ENCODE peak calls at places on chromosomes 16 and 17, in eight cellular contexts. S is DND-41, X is H9, A is fibroblast of lung, Q is mammary epithelial cell, T is GM23248, U is NT2/D1, J is endodermal cell. G is an unnamed sample. For H3K4me1 and H3K9me3, the result is how much of the 10 kb centered on the place peaks cover.

GRCh38 chr16:85003723-85004586 is 7.4 kb downstream of the ZDHHC7 start:
- DNase-seq in S (no peak), X (no peak), A (peak), Q (no peak), T (no peak), U (no peak), J (no peak), G (no peak)

GRCh38 chr16:49352923-49353322 is 20.7 kb upstream of the C16orf78 start:
- DNase-seq in S (no peak), X (peak), A (no peak), Q (no peak), T (peak), U (peak), J (peak), G (peak)

GRCh38 chr16:23640669-23640958 is 496 bp downstream of the PALB2 start:
- DNase-seq in S (peak), X (no peak), A (peak), Q (peak), T (peak), U (peak), J (peak), G (no peak)

GRCh38 chr16:68005786-68006286 is 6.6 kb upstream of the DPEP2 start:
- DNase-seq in S (no peak), X (no peak), A (peak), Q (peak), T (no peak), U (peak), J (peak), G (peak)

GRCh38 chr17:79533116-79533515 is 77.7 kb downstream of the RBFOX3 start:
- DNase-seq in S (no peak), X (no peak), A (no peak), Q (no peak), T (no peak), U (no peak), J (no peak), G (no peak)

GRCh38 chr17:78748730-78749317 is 33.2 kb downstream of the CYTH1 start:
- DNase-seq in S (peak), X (no peak), A (peak), Q (peak), T (peak), U (no peak), J (no peak), G (peak)

GRCh38 chr16:49929606-49930005 is 73.7 kb upstream of the ZNF423 start:
- DNase-seq in S (no peak), X (no peak), A (no peak), Q (no peak), T (no peak), U (no peak), J (no peak), G (no peak)

GRCh38 chr16:65807858-65808257 is 558.6 kb upstream of the CDH5 start:
- DNase-seq in S (no peak), X (no peak), A (no peak), Q (no peak), T (no peak), U (no peak), J (no peak), G (no peak)

GRCh38 chr16:54287018-54287757 is 601 bp upstream of the IRX3 start:
- DNase-seq in S (no peak), X (no peak), A (no peak), Q (no peak), T (no peak), U (no peak), J (peak), G (peak)
- H3K4me1 ChIP-seq in S (under half), X (under half), A (under half), Q (under half), T (under half), U (under half), J (under half), G (under half)

DNA sequence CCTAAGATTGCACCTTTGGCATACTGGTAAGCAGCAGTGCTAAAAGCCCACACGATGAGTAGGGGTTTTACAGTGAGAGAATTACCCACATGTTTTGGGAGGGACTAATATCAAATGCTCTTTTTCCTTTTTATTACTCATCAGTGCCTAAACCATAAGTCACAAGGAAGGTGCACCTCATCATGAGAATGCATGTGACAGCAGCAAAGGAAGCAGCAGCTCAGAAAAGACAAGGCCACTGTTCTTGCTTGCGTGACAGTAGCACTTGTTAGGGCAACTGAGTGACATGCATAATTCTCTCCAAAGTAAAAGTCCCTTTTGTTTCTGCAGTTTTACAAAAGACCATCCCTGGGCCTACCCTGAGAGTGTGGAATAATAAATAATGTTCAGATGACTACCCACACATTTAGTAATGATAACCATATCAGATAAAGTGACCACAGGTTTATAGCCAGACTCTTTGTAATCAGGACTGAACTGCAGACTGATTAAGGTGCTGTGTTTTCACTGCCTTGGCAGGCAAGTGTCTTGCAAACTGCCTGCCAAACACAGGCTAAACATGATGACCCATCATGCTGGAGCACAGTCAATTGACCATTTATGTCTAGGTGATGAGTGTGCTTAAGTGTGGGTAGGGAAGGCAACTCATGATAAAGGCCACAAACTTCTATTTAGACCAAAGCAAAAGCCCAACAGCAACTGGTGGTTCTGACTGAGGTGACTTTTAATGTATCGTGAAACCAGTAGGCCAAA is 1751.4 kb downstream of the TP53TG3F start:
- DNase-seq in S (no peak), X (no peak), A (no peak), Q (no peak), T (no peak), U (no peak), J (no peak), G (no peak)
- H3K9me3 ChIP-seq in S (under half), X (half or more), A (under half), Q (under half), T (under half), U (under half), J (half or more), G (under half)

GRCh38 chr17:49746791-49747490 is 17.0 kb downstream of the FAM117A start:
- DNase-seq in S (peak), X (no peak), A (no peak), Q (no peak), T (no peak), U (no peak), J (no peak), G (no peak)
- H3K9ac ChIP-seq in S (peak), X (no peak), A (no peak), Q (no peak), T (no peak), U (no peak), J (no peak), G (no peak)

GRCh38 chr16:4213721-4214120 is 28.2 kb downstream of the SRL start:
- DNase-seq in S (no peak), X (no peak), A (no peak), Q (no peak), T (peak), U (no peak), J (no peak), G (no peak)

GRCh38 chr16:4212934-4213296 is 29.0 kb downstream of the SRL start:
- DNase-seq in S (no peak), X (no peak), A (peak), Q (peak), T (peak), U (no peak), J (no peak), G (peak)

GRCh38 chr16:4214215-4214621 is 27.7 kb downstream of the SRL start:
- DNase-seq in S (no peak), X (no peak), A (peak), Q (peak), T (peak), U (peak), J (no peak), G (peak)

GRCh38 chr16:4216631-4217030 is 25.2 kb downstream of the SRL start:
- DNase-seq in S (no peak), X (no peak), A (no peak), Q (no peak), T (no peak), U (no peak), J (no peak), G (peak)

GRCh38 chr16:4215106-4215505 is 26.8 kb downstream of the SRL start:
- DNase-seq in S (no peak), X (no peak), A (no peak), Q (no peak), T (no peak), U (no peak), J (no peak), G (no peak)
- H3K4me1 ChIP-seq in S (under half), X (under half), A (under half), Q (under half), T (under half), U (under half), J (under half), G (under half)

DNA sequence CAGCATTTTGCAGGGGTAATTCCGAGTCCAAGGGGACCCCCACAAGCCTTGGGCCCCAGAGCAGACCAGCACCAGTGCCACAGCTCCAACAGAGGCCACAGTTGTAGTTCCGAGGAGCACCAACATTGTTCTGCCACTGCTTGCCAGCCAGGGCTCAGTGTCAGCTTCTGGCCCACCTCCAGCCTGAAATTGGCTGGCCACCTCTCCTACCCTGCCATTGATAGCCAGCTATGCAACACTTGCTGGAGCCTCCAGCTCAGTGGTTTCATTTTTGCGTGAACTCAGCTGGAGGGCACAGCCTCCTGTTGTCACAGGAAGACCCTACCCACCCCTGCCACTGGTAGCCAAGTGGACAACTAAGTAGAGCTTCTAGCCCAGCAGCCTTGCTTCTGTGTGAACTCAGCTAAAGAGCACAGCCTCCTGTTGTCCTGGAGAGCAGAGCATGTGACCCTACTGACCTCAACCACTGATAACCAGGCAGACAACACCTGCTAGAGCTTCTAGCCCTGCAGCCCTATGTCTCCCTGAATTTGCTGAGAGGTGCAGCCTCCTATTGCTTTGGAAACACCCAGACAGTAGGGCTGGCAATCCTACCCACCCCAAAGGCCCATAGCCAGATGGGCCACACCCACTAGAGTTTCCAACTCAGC is 24.9 kb downstream of the HYDIN start:
- DNase-seq in S (no peak), X (no peak), A (no peak), Q (no peak), T (no peak), U (no peak), J (no peak), G (no peak)
- H3K9me3 ChIP-seq in S (under half), X (under half), A (under half), Q (under half), T (under half), U (under half), J (under half), G (under half)

DNA sequence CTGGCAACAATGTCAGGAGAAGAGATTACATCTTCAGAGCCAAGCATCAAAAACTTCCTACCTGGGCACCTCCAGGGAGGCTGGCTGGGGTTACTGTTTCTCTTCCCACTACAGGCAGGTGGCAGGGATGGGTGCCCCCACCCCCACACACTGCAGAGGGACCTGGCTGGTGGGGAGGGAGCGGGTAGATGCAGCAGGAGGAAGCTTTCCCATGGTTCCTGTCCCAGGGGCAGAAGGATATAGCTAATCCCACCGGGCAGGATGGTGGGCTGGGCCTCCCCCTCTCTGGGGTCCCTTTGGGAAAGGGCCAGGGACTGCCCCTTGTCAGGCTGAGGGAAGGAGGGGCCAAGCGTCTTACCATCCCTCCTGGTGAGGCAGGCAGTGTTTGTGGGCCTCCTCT is 16.7 kb upstream of the MTMR4 start:
- DNase-seq in S (no peak), X (no peak), A (no peak), Q (no peak), T (no peak), U (no peak), J (peak), G (no peak)
- H3K9ac ChIP-seq in S (no peak), X (no peak), A (no peak), Q (no peak), T (no peak), U (peak), J (no peak), G (no peak)

GRCh38 chr16:87853411-87854052 is 15.8 kb downstream of the SLC7A5 start:
- DNase-seq in S (peak), X (peak), A (peak), Q (peak), T (peak), U (no peak), J (peak), G (peak)
- H3K4me1 ChIP-seq in S (half or more), X (under half), A (under half), Q (half or more), T (under half), U (half or more), J (half or more), G (under half)